ENCODE peak calls at places on chromosomes 7 and 10, in nine cellular contexts. U, Z, A, N, Q, Y, T, S and M are unnamed samples.

GRCh38 chr7:140230517-140230861 is 53.7 kb upstream of the KDM7A start:
- DNase-seq in U (no peak), Z (no peak), A (peak; percentile 78), N (no peak), Q (no peak), Y (peak; percentile 91), T (no peak), S (no peak), M (no peak)

GRCh38 chr7:4682621-4683042 is 537 bp downstream of the FOXK1 start:
- DNase-seq in U (no peak), Z (no peak), A (peak; percentile 58), N (no peak), Q (peak; percentile 36), Y (peak; percentile 72), T (no peak), S (no peak), M (peak; percentile 77)

GRCh38 chr7:101164071-101164840 is 1.1 kb downstream of the VGF start:
- DNase-seq in U (no peak), Z (no peak), A (peak; percentile 37), N (no peak), Q (peak; percentile 29), Y (no peak), T (peak; percentile 51), S (no peak), M (peak; percentile 77)

GRCh38 chr7:122166708-122167107 is 22.7 kb upstream of the AASS start:
- DNase-seq in U (no peak), Z (no peak), A (no peak), N (no peak), Q (no peak), Y (no peak), T (peak; percentile 56), S (no peak), M (peak; percentile 91)

GRCh38 chr10:73916761-73917470 is 6.0 kb downstream of the PLAU start:
- DNase-seq in U (no peak), Z (no peak), A (no peak), N (no peak), Q (no peak), Y (no peak), T (no peak), S (no peak), M (no peak)

GRCh38 chr10:2948127-2948854 is 119.1 kb upstream of the PFKP start:
- DNase-seq in U (no peak), Z (no peak), A (no peak), N (no peak), Q (no peak), Y (no peak), T (no peak), S (no peak), M (no peak)

GRCh38 chr7:124784879-124785818 is 19.6 kb upstream of the GPR37 start:
- DNase-seq in U (peak; percentile 55), Z (no peak), A (no peak), N (peak; percentile 65), Q (no peak), Y (no peak), T (peak; percentile 55), S (peak; percentile 32), M (peak; percentile 81)

GRCh38 chr10:10869592-10869991 is 148.1 kb upstream of the CELF2 start:
- DNase-seq in U (no peak), Z (no peak), A (peak; percentile 53), N (no peak), Q (no peak), Y (no peak), T (no peak), S (no peak), M (peak; percentile 39)

GRCh38 chr7:38775503-38775902 is 133.5 kb downstream of the VPS41 start:
- DNase-seq in U (no peak), Z (no peak), A (no peak), N (no peak), Q (no peak), Y (no peak), T (no peak), S (no peak), M (no peak)

GRCh38 chr7:45402480-45403218 is 171.5 kb upstream of the ADCY1 start:
- DNase-seq in U (no peak), Z (peak; percentile 25), A (no peak), N (peak; percentile 2), Q (no peak), Y (no peak), T (peak; percentile 93), S (no peak), M (peak; percentile 80)

GRCh38 chr10:129963831-129964501 is at the start of gene EBF3:
- DNase-seq in U (no peak), Z (peak; percentile 85), A (no peak), N (no peak), Q (peak; percentile 91), Y (no peak), T (peak; percentile 65), S (no peak), M (peak; percentile 63)

GRCh38 chr7:67361150-67361549 is 364.5 kb downstream of the TYW1 start:
- DNase-seq in U (no peak), Z (no peak), A (no peak), N (no peak), Q (no peak), Y (no peak), T (no peak), S (no peak), M (no peak)

GRCh38 chr10:74981831-74982633 is 129.4 kb upstream of the SAMD8 start:
- DNase-seq in U (no peak), Z (no peak), A (no peak), N (no peak), Q (no peak), Y (no peak), T (no peak), S (no peak), M (no peak)

GRCh38 chr10:20955355-20955893 is 58.3 kb upstream of the NEBL start:
- DNase-seq in U (no peak), Z (no peak), A (no peak), N (no peak), Q (no peak), Y (no peak), T (peak; percentile 19), S (no peak), M (no peak)

GRCh38 chr7:35694784-35695627 is at the start of gene HERPUD2:
- DNase-seq in U (peak; percentile 75), Z (peak; percentile 89), A (peak; percentile 93), N (peak; percentile 54), Q (peak; percentile 94), Y (peak; percentile 94), T (peak; percentile 87), S (peak; percentile 56), M (peak; percentile 92)
- TF ChIP-seq CTCF in U (no peak), Z (no peak), A (no peak), N (peak; percentile 2), Q (no peak), Y (no peak), T (no peak), S (no peak), M (no peak)

DNA sequence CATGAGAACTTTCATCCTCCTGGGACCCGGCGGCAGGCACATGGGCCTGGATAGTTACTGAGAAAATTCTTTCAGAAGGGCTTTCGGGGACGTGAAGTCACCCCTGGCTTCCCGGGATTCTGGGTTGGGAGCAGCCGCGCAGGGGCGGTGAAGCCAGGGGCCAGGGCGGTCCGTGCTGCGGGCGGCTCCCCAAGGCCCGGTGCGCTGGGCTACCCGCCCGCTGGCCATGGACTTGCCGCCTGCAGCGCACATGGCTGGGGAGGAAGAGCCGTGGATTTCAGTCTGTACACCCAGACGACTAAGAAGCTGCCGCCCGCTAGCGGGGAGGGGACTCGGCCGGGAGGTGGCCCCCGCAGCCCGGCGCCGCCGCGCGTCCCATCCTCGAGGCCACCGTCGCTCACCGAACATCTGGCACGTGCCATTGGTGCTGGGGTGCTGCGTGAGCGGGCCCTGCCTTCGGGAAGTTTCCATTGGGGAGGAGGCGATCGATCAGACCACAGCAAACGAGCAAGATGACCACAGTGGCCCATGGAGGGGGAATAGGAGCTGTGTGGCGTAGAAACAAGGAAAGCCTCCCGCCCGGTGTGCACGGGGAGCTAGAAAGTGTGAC is 64.5 kb downstream of the TMEM209 start:
- DNase-seq in U (no peak), Z (no peak), A (no peak), N (no peak), Q (no peak), Y (no peak), T (no peak), S (no peak), M (no peak)
- H3K4me3 ChIP-seq in U (no peak overlapping the region), Z (peak overlapping the region; percentile 34), A (peak overlapping the region; percentile 49), N (no peak overlapping the region), Q (peak overlapping the region; percentile 64), Y (peak overlapping the region; percentile 55), T (peak overlapping the region; percentile 49), S (no peak overlapping the region), M (peak overlapping the region; percentile 68)

GRCh38 chr10:100825946-100826660 is 80.7 kb downstream of the PAX2 start:
- DNase-seq in U (no peak), Z (no peak), A (no peak), N (no peak), Q (no peak), Y (no peak), T (no peak), S (no peak), M (no peak)

GRCh38 chr10:100826661-100826982 is 81.2 kb downstream of the PAX2 start:
- DNase-seq in U (no peak), Z (no peak), A (no peak), N (no peak), Q (no peak), Y (no peak), T (no peak), S (no peak), M (no peak)

GRCh38 chr10:100827819-100828743 is 82.7 kb downstream of the PAX2 start:
- DNase-seq in U (no peak), Z (no peak), A (peak; percentile 35), N (no peak), Q (no peak), Y (peak; percentile 60), T (no peak), S (no peak), M (no peak)

GRCh38 chr10:100828744-100829102 is 83.3 kb downstream of the PAX2 start:
- DNase-seq in U (no peak), Z (no peak), A (no peak), N (no peak), Q (no peak), Y (peak; percentile 55), T (no peak), S (no peak), M (no peak)

DNA sequence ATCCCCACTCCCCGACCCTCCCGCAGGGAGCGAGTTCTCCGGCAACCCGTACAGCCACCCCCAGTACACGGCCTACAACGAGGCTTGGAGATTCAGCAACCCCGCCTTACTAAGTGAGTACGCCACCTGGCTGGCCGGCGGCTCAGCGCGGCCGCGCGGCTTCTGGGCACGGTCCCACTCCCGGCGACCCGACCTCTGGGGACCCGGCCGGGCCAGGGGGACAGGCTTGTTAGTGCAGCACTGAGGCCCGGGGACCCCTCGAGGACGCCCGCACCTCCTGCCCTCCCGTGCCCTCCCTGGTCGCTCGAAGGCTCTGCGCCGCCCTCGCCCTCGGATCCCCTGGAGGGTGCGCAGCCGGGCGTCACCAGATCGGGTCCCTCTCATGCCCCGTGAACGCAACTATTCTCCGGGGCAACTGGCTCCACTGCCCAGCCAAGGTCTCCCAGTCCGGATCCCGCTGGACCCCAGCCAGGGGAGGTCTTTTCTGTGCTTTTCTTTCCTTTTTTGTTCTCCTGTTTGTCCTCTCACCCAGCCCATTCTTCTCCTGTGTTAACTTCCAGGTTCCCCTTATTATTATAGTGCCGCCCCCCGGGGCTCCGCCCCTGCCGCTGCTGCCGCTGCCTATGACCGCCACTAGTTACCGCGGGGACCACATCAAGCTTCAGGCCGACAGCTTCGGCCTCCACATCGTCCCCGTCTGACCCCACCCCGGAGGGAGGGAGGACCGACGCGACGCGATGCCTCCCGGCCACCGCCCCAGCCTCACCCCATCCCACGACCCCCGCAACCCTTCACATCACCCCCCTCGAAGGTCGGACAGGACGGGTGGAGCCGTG is 81.8 kb downstream of the PAX2 start:
- DNase-seq in U (no peak), Z (no peak), A (peak; percentile 29), N (no peak), Q (no peak), Y (peak; percentile 54), T (no peak), S (no peak), M (no peak)
- TF ChIP-seq CTCF in U (no peak), Z (no peak), A (peak; percentile 37), N (no peak), Q (peak; percentile 41), Y (no peak), T (no peak), S (no peak), M (peak; percentile 13)

GRCh38 chr10:5945561-5946418 is 31.6 kb downstream of the IL15RA start:
- DNase-seq in U (no peak), Z (peak; percentile 62), A (no peak), N (peak; percentile 93), Q (peak; percentile 77), Y (no peak), T (peak; percentile 92), S (peak; percentile 78), M (peak; percentile 82)
- H3K4me3 ChIP-seq in U (no peak overlapping the region), Z (no peak overlapping the region), A (no peak overlapping the region), N (no peak overlapping the region), Q (peak overlapping the region; percentile 35), Y (no peak overlapping the region), T (peak overlapping the region; percentile 9), S (peak overlapping the region; percentile 22), M (peak overlapping the region; percentile 29)